ENCODE peak calls at places on chromosomes 7 and 10, in four cellular contexts. C is spleen, X is heart right ventricle, T is tibial artery. E is an unnamed sample.
A peak's percentile ranks its signal among the peaks of the same experiment; 100 is the strongest.

GRCh38 chr7:136956671-136957070 is 88.2 kb downstream of the CHRM2 start:
- DNase-seq in C (no peak), X (no peak), T (no peak), E (no peak)

GRCh38 chr10:51022933-51023585 is 51.2 kb upstream of the PRKG1 start:
- DNase-seq in C (no peak), X (no peak), T (no peak), E (no peak)

GRCh38 chr10:103416436-103417147 is 20.2 kb downstream of the PDCD11 start:
- DNase-seq in C (no peak), X (no peak), T (peak; percentile 77), E (no peak)

GRCh38 chr7:81062747-81063146 is 143.9 kb upstream of the SEMA3C start:
- DNase-seq in C (no peak), X (no peak), T (no peak), E (no peak)

GRCh38 chr7:65927489-65928448 is 54.2 kb downstream of the GUSB start:
- DNase-seq in C (no peak), X (no peak), T (no peak), E (no peak)

GRCh38 chr10:116947838-116948529 is 57.0 kb downstream of the SHTN1 start:
- DNase-seq in C (no peak), X (no peak), T (no peak), E (peak; percentile 39)

GRCh38 chr7:20624666-20625385 is 9.4 kb downstream of the ABCB5 start:
- DNase-seq in C (no peak), X (no peak), T (no peak), E (no peak)

GRCh38 chr7:128406147-128406985 is 3.4 kb downstream of the IMPDH1 start:
- DNase-seq in C (peak; percentile 79), X (no peak), T (no peak), E (no peak)

GRCh38 chr10:77350711-77351119 is 286.9 kb downstream of the KCNMA1 start:
- DNase-seq in C (no peak), X (no peak), T (peak; percentile 85), E (peak; percentile 93)

GRCh38 chr10:133555521-133555920 is 9.9 kb downstream of the SYCE1 start:
- DNase-seq in C (no peak), X (no peak), T (no peak), E (no peak)

GRCh38 chr7:2809903-2810628 is 34.0 kb downstream of the GNA12 start:
- DNase-seq in C (no peak), X (no peak), T (peak; percentile 15), E (no peak)

GRCh38 chr7:75565129-75565528 is 73.0 kb downstream of the SPDYE5 start:
- DNase-seq in C (no peak), X (no peak), T (no peak), E (peak; percentile 62)

GRCh38 chr10:119207713-119208552 is 562 bp downstream of the GRK5 start:
- DNase-seq in C (peak; percentile 93), X (peak; percentile 51), T (peak; percentile 77), E (no peak)

GRCh38 chr10:3339531-3339950 is 167.0 kb upstream of the PITRM1 start:
- DNase-seq in C (peak; percentile 54), X (no peak), T (no peak), E (no peak)

GRCh38 chr7:28497026-28497425 is 84.7 kb downstream of the CREB5 start:
- DNase-seq in C (no peak), X (no peak), T (no peak), E (no peak)

GRCh38 chr7:71145906-71146901 is 14.3 kb downstream of the GALNT17 start:
- DNase-seq in C (no peak), X (no peak), T (no peak), E (no peak)

GRCh38 chr7:76089865-76090495 is 42.1 kb downstream of the MDH2 start:
- DNase-seq in C (no peak), X (no peak), T (no peak), E (no peak)

GRCh38 chr7:108452707-108453106 is 3.5 kb downstream of the NRCAM start:
- DNase-seq in C (no peak), X (no peak), T (no peak), E (no peak)

GRCh38 chr7:128322040-128322643 is 21.6 kb downstream of the RBM28 start:
- DNase-seq in C (no peak), X (no peak), T (no peak), E (no peak)

GRCh38 chr7:110148054-110148453 is 942.9 kb upstream of the LRRN3 start:
- DNase-seq in C (peak; percentile 48), X (no peak), T (no peak), E (no peak)

GRCh38 chr10:60423920-60424319 is 34.2 kb upstream of the ANK3 start:
- DNase-seq in C (no peak), X (no peak), T (no peak), E (no peak)

GRCh38 chr7:126569402-126569801 is 683.3 kb downstream of the GRM8 start:
- DNase-seq in C (no peak), X (no peak), T (no peak), E (no peak)

GRCh38 chr10:132387723-132388210 is 9.2 kb upstream of the PWWP2B start:
- DNase-seq in C (peak; percentile 96), X (peak; percentile 80), T (peak; percentile 74), E (no peak)

GRCh38 chr10:114930320-114930719 is 7.7 kb upstream of the TRUB1 start:
- DNase-seq in C (no peak), X (no peak), T (no peak), E (no peak)

GRCh38 chr10:23824822-23825221 is 384.1 kb upstream of the KIAA1217 start:
- DNase-seq in C (no peak), X (no peak), T (no peak), E (no peak)

GRCh38 chr10:35422236-35422635 is 85.9 kb downstream of the CCNY start:
- DNase-seq in C (no peak), X (no peak), T (no peak), E (peak; percentile 96)

GRCh38 chr10:55628260-55628701 is 732.8 kb downstream of the ZWINT start:
- DNase-seq in C (no peak), X (no peak), T (no peak), E (no peak)

GRCh38 chr7:2172311-2173183 is 60.2 kb downstream of the MAD1L1 start:
- DNase-seq in C (no peak), X (no peak), T (peak; percentile 68), E (peak; percentile 76)

GRCh38 chr7:132773527-132773956 is 197.3 kb upstream of the PLXNA4 start:
- DNase-seq in C (no peak), X (no peak), T (no peak), E (peak; percentile 32)

GRCh38 chr7:72028267-72028666 is 383.9 kb downstream of the CALN1 start:
- DNase-seq in C (no peak), X (no peak), T (no peak), E (no peak)

GRCh38 chr7:126535176-126535575 is 717.6 kb downstream of the GRM8 start:
- DNase-seq in C (no peak), X (no peak), T (no peak), E (no peak)

GRCh38 chr7:151088856-151089699 is 2.8 kb downstream of the AGAP3 start:
- DNase-seq in C (peak; percentile 89), X (peak; percentile 65), T (peak; percentile 87), E (peak; percentile 83)

GRCh38 chr7:41942468-41943097 is 239.7 kb upstream of the INHBA start:
- DNase-seq in C (peak; percentile 79), X (no peak), T (no peak), E (no peak)

GRCh38 chr10:77202857-77203256 is 434.8 kb downstream of the KCNMA1 start:
- DNase-seq in C (no peak), X (no peak), T (no peak), E (no peak)

GRCh38 chr10:119104653-119105024 is 726 bp downstream of the DENND10 start:
- DNase-seq in C (peak; percentile 88), X (peak; percentile 33), T (peak; percentile 68), E (no peak)

GRCh38 chr7:76051840-76052239 is 3.9 kb downstream of the MDH2 start:
- DNase-seq in C (no peak), X (no peak), T (no peak), E (no peak)

GRCh38 chr7:76303057-76303828 is 770 bp downstream of the HSPB1 start:
- DNase-seq in C (peak; percentile 92), X (peak; percentile 89), T (peak; percentile 94), E (peak; percentile 92)

GRCh38 chr10:116765549-116766162 is 23.3 kb upstream of the HSPA12A start:
- DNase-seq in C (peak; percentile 38), X (no peak), T (peak; percentile 66), E (no peak)

GRCh38 chr7:30411173-30411572 is 67.4 kb downstream of the NOD1 start:
- DNase-seq in C (no peak), X (no peak), T (no peak), E (no peak)

GRCh38 chr10:128763588-128763987 is 637.4 kb upstream of the MKI67 start:
- DNase-seq in C (no peak), X (no peak), T (no peak), E (no peak)
- H3K4me3 ChIP-seq in C (no peak overlapping the region), X (no peak overlapping the region), T (no peak overlapping the region), E (no peak overlapping the region)

GRCh38 chr7:44218418-44219201 is 17.8 kb downstream of the YKT6 start:
- DNase-seq in C (peak; percentile 68), X (peak; percentile 5), T (peak; percentile 40), E (no peak)
- TF ChIP-seq CTCF in C (no peak), X (no peak), T (no peak), E (no peak)

GRCh38 chr10:69908071-69908470 is 106.4 kb downstream of the COL13A1 start:
- DNase-seq in C (no peak), X (no peak), T (no peak), E (no peak)

GRCh38 chr10:69904533-69904932 is 102.8 kb downstream of the COL13A1 start:
- DNase-seq in C (no peak), X (no peak), T (no peak), E (no peak)

GRCh38 chr10:69907517-69907916 is 105.8 kb downstream of the COL13A1 start:
- DNase-seq in C (no peak), X (no peak), T (no peak), E (no peak)

GRCh38 chr10:69902835-69903535 is 101.3 kb downstream of the COL13A1 start:
- DNase-seq in C (no peak), X (peak; percentile 35), T (no peak), E (no peak)

GRCh38 chr10:69906425-69906824 is 104.7 kb downstream of the COL13A1 start:
- DNase-seq in C (no peak), X (no peak), T (no peak), E (no peak)
- H3K4me3 ChIP-seq in C (no peak overlapping the region), X (no peak overlapping the region), T (no peak overlapping the region), E (no peak overlapping the region)

DNA sequence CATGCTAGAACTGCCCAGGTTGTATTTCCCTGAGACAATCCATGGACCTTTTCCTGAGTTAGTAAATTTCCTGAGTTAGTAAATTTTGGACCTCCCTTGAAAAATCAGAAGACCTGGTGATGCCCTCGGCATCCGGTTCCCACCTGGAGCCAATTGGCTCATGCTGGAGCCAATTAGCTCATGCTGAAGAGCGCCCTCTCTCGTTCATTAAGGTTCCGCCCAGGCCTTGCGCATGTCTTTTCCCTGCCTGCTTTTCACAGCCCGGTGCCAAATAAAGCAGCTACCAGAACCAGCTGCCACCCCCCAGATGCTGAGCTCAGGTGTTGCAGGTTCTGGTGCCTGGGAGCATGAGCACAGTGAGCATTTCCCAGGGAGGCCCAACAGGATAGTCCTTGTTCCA is 96.2 kb downstream of the APBB1IP start:
- DNase-seq in C (no peak), X (no peak), T (no peak), E (no peak)
- TF ChIP-seq CTCF in C (no peak), X (no peak), T (no peak), E (peak; percentile 22)

E was measured in retinal pigment epithelial cell.